ENCODE peak calls at places on chromosomes 12 and 14, in five cellular contexts. M is transverse colon, W is HCT116, T is fibroblast of lung, P is psoas muscle. S is an unnamed sample. For H3K27me3, the result is how much of the 10 kb centered on the place peaks cover.

GRCh38 chr12:108667349-108667748 is 33.7 kb upstream of the SELPLG start:
- DNase-seq in W (no peak), P (no peak), T (no peak), M (no peak), S (no peak)

GRCh38 chr14:50605776-50606175 is 45.8 kb downstream of the ATL1 start:
- DNase-seq in T (peak), W (no peak), P (no peak), M (no peak), S (no peak)

GRCh38 chr14:105201156-105201927 is 20.2 kb upstream of the NUDT14 start:
- DNase-seq in M (no peak), P (no peak), W (no peak), T (no peak), S (no peak)

GRCh38 chr14:100384819-100385813 is 62.0 kb downstream of the SLC25A47 start:
- DNase-seq in T (peak), M (no peak), P (no peak), W (peak), S (no peak)

GRCh38 chr12:100706029-100706428 is 88.5 kb upstream of the ANO4 start:
- DNase-seq in P (no peak), M (no peak), W (peak), T (peak), S (peak)

GRCh38 chr14:63178912-63179311 is 25.3 kb upstream of the RHOJ start:
- DNase-seq in W (no peak), T (peak), P (no peak), M (no peak), S (peak)

GRCh38 chr14:95480109-95480886 is 36.2 kb downstream of the SYNE3 start:
- DNase-seq in M (peak), P (peak), W (no peak), T (no peak), S (no peak)

GRCh38 chr14:94753067-94753466 is 16.8 kb downstream of the GSC start:
- DNase-seq in M (no peak), T (no peak), P (no peak), W (no peak), S (no peak)

GRCh38 chr12:69610126-69610525 is 581 bp downstream of the LRRC10 start:
- DNase-seq in M (no peak), T (no peak), W (no peak), P (no peak), S (no peak)

GRCh38 chr14:67557118-67557517 is 24.0 kb downstream of the PLEKHH1 start:
- DNase-seq in P (no peak), W (no peak), M (no peak), T (peak), S (no peak)

GRCh38 chr12:12636641-12637040 is 25.0 kb downstream of the CREBL2 start:
- DNase-seq in W (no peak), T (no peak), M (no peak), P (no peak), S (no peak)

GRCh38 chr12:72618764-72619163 is 346.6 kb downstream of the TRHDE start:
- DNase-seq in W (no peak), T (no peak), P (no peak), M (no peak), S (no peak)

GRCh38 chr12:109735051-109735521 is 21.5 kb downstream of the FAM222A start:
- DNase-seq in P (peak), M (no peak), T (no peak), W (no peak), S (no peak)

GRCh38 chr12:76878045-76878898 is 547 bp downstream of the CSRP2 start:
- DNase-seq in T (peak), P (peak), W (peak), M (no peak), S (no peak)

GRCh38 chr12:70756791-70757190 is 119.6 kb upstream of the PTPRB start:
- DNase-seq in W (no peak), P (no peak), M (no peak), T (no peak), S (no peak)

GRCh38 chr14:69246331-69246730 is 13.6 kb upstream of the GALNT16 start:
- DNase-seq in M (no peak), P (no peak), W (no peak), T (no peak), S (no peak)

GRCh38 chr12:51591020-51591901 is at the start of gene SCN8A:
- DNase-seq in W (peak), P (peak), M (peak), T (peak), S (no peak)

GRCh38 chr12:51592034-51592705 is 1.1 kb downstream of the SCN8A start:
- DNase-seq in T (peak), W (no peak), P (no peak), M (no peak), S (peak)

GRCh38 chr12:51590347-51591019 is 550 bp upstream of the SCN8A start:
- DNase-seq in M (peak), T (peak), P (peak), W (peak), S (no peak)

GRCh38 chr12:51589557-51590176 is 1.4 kb upstream of the SCN8A start:
- DNase-seq in P (no peak), M (no peak), T (no peak), W (no peak), S (no peak)

DNA sequence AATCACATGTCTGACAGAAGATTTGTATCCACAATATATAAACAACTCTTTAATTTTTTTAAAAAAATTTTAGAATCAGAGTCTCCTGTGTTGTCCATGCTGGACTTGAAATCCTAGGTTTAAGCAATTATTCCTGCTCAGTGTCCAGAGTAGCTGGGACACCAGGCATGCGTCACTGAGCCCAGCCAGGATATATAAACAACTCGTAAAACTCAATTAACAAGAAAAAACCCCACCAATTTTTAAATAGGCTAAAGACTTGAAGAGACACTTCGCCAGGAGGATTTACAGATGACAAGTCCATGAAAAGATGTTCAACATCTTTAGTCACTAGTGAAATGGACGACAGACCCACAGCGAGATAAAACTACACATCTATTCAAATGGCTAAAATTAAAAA is 2.0 kb upstream of the SCN8A start:
- DNase-seq in T (no peak), P (no peak), W (no peak), M (no peak), S (peak)
- H3K27me3 ChIP-seq in T (under half), P (under half), W (under half), M (half or more), S (under half)

GRCh38 chr12:32679091-32679909 is at the start of gene DNM1L:
- DNase-seq in P (peak), W (peak), M (peak), T (peak), S (peak)
- TF ChIP-seq CTCF in P (peak), W (no peak), M (peak), T (no peak), S (no peak)

DNA sequence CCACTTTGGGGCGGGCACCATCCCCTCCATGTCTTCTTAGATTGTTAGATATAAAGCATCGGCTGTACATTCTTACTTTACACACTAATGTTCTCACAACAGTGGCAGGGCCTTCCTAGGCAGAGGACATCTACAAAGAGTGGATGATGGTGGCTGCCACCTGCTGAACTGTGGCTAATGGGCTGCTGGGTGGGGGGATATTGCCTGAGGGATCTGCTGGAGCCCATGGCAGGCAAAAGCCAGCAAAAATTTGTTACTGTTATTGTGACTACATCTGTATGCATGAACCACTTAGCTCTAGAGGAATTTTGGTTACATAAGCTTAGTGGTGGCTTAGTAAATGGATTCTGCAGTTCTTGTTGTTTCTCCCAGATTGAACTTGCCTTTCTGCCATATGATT is 52.6 kb downstream of the DIP2B start:
- DNase-seq in P (no peak), W (no peak), T (peak), M (no peak), S (no peak)
- H3K27me3 ChIP-seq in P (under half), W (under half), T (under half), M (under half), S (under half)

GRCh38 chr12:17763365-17763764 is 326.6 kb downstream of the RERGL start:
- DNase-seq in P (no peak), M (no peak), W (no peak), T (no peak), S (no peak)
- TF ChIP-seq CTCF in P (no peak), M (no peak), W (no peak), T (no peak), S (no peak)

DNA sequence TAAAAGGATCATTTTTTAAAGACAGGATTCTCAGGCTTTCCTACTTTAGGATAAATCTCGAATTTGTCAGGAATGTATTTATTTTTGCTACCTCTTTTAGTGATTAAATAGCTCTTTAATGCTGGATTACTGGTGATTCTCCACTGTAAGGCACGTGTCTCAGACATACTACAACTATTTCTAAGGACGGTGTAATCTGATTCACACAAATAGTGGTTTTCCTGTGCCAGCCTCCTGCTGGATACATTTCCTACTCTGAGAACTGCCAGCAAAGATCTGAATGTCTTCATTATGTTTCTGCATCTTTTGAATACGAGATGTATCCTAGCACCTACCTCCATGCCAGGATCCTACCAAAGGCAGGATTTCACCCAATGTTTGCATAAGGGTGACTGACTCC is 120.7 kb downstream of the PRICKLE1 start:
- DNase-seq in W (no peak), P (no peak), M (no peak), T (no peak), S (no peak)
- H3K27me3 ChIP-seq in W (under half), P (under half), M (under half), T (under half), S (under half)

GRCh38 chr12:125310461-125310860 is 245.2 kb downstream of the AACS start:
- DNase-seq in T (no peak), M (no peak), P (no peak), W (no peak), S (no peak)
- TF ChIP-seq CTCF in T (no peak), M (no peak), P (no peak), W (no peak), S (no peak)